ENCODE peak calls at places on chromosomes 1 and 21, in ten cellular contexts. I, A, P, M, V, H, Z, G, J and T are unnamed samples. For H3K4me1, the result is how much of the 10 kb centered on the place peaks cover.

GRCh38 chr1:87028576-87028975 is 114.1 kb downstream of the HS2ST1 start:
- DNase-seq in Z (no peak), I (peak), G (no peak), A (no peak), M (no peak), H (no peak), J (no peak), V (no peak), P (no peak), T (no peak)

GRCh38 chr1:50268049-50268448 is 155.2 kb downstream of the DMRTA2 start:
- DNase-seq in P (no peak), Z (peak), G (no peak), I (no peak), H (no peak), A (no peak), J (no peak), V (peak), M (peak), T (no peak)

GRCh38 chr21:38984568-38984967 is 178.8 kb downstream of the ETS2 start:
- DNase-seq in H (no peak), J (no peak), G (no peak), Z (no peak), I (no peak), A (no peak), P (no peak), V (no peak), M (no peak), T (no peak)

GRCh38 chr1:180912211-180912800 is 391 bp upstream of the KIAA1614 start:
- DNase-seq in A (peak), H (no peak), I (no peak), P (peak), V (no peak), Z (no peak), J (no peak), M (peak), G (no peak), T (peak)

GRCh38 chr1:244330318-244330625 is 121.4 kb downstream of the ADSS2 start:
- DNase-seq in V (no peak), G (no peak), Z (no peak), H (no peak), M (no peak), P (no peak), I (no peak), J (no peak), A (no peak), T (no peak)

GRCh38 chr1:18484726-18485125 is 4.0 kb downstream of the KLHDC7A start:
- DNase-seq in G (no peak), I (no peak), Z (no peak), P (no peak), A (no peak), J (no peak), H (no peak), M (no peak), V (no peak), T (no peak)

GRCh38 chr1:234544094-234544579 is 65.2 kb upstream of the TARBP1 start:
- DNase-seq in H (peak), A (peak), J (peak), I (peak), G (peak), Z (peak), V (peak), M (peak), P (no peak), T (peak)

GRCh38 chr1:26067432-26067911 is at the start of gene TRIM63:
- DNase-seq in Z (no peak), H (no peak), G (no peak), I (no peak), P (no peak), M (no peak), A (no peak), V (no peak), J (peak), T (peak)

GRCh38 chr1:32758795-32759430 is 56.3 kb upstream of the SYNC start:
- DNase-seq in A (no peak), G (no peak), I (no peak), V (no peak), H (no peak), Z (no peak), P (no peak), J (no peak), M (peak), T (no peak)

GRCh38 chr1:150596976-150597375 is 17.6 kb upstream of the MCL1 start:
- DNase-seq in M (no peak), Z (no peak), G (no peak), J (no peak), V (no peak), P (no peak), H (no peak), I (no peak), A (no peak), T (no peak)

GRCh38 chr1:150596095-150596892 is 16.9 kb upstream of the MCL1 start:
- DNase-seq in A (no peak), G (no peak), H (no peak), V (peak), J (no peak), Z (peak), P (peak), I (no peak), M (no peak), T (peak)

GRCh38 chr1:150604226-150604588 is 24.8 kb upstream of the MCL1 start:
- DNase-seq in M (no peak), A (no peak), V (no peak), P (no peak), G (no peak), H (no peak), Z (no peak), I (no peak), J (no peak), T (no peak)

GRCh38 chr1:150606743-150607142 is 22.7 kb downstream of the ENSA start:
- DNase-seq in G (no peak), M (no peak), I (no peak), Z (no peak), P (no peak), A (no peak), J (no peak), H (no peak), V (no peak), T (no peak)

GRCh38 chr1:150601540-150601939 is 22.1 kb upstream of the MCL1 start:
- DNase-seq in J (no peak), A (no peak), P (no peak), H (no peak), I (no peak), M (no peak), Z (no peak), G (no peak), V (no peak), T (no peak)
- H3K4me1 ChIP-seq in J (under half), A (under half), P (under half), H (under half), I (under half), M (under half), Z (under half), G (under half), V (under half), T (under half)

GRCh38 chr1:115057661-115058249 is 28.1 kb downstream of the TSHB start:
- DNase-seq in I (no peak), A (no peak), H (no peak), Z (peak), J (no peak), G (no peak), V (no peak), M (peak), P (no peak), T (no peak)

GRCh38 chr1:115060501-115060900 is 28.8 kb downstream of the TSPAN2 start:
- DNase-seq in M (no peak), G (no peak), H (no peak), I (no peak), Z (peak), J (no peak), V (no peak), A (no peak), P (no peak), T (no peak)

GRCh38 chr1:115052454-115053083 is 22.9 kb downstream of the TSHB start:
- DNase-seq in P (no peak), J (peak), I (peak), G (peak), A (peak), H (peak), Z (peak), M (peak), V (peak), T (peak)

GRCh38 chr1:115051850-115052249 is 22.2 kb downstream of the TSHB start:
- DNase-seq in V (peak), P (no peak), J (no peak), G (no peak), Z (no peak), H (no peak), I (no peak), M (no peak), A (no peak), T (no peak)

DNA sequence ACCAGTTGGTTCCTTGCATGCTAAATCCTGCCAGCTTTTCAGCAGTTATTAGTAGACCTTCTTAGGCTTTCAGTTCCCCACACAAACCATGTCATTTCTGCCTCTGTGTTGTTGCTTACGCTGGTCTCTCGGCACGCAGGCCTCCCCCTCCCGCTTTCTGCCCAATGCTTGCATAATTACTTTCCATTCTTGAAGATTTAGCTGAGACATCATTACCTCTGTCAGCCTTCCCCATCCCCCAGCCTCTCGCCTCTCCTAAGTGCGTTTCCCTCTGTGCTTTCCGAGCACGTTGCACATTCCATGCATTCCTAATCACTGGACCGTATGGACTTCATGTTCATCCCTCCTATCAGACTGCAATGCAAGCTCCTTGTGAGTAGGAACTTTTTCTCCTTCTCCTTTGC is 26.8 kb downstream of the TSHB start:
- DNase-seq in G (no peak), J (no peak), H (no peak), V (no peak), P (no peak), I (no peak), A (peak), Z (no peak), M (peak), T (peak)
- H3K27ac ChIP-seq in G (no peak), J (no peak), H (no peak), V (no peak), P (no peak), I (no peak), A (no peak), Z (no peak), M (peak), T (peak)

GRCh38 chr1:192732787-192733186 is 76.1 kb upstream of the RGS2 start:
- DNase-seq in A (no peak), H (no peak), J (no peak), G (no peak), Z (peak), V (no peak), M (no peak), P (no peak), I (no peak), T (no peak)
- TF ChIP-seq CTCF in A (no peak), H (no peak), J (peak), G (no peak), Z (peak), V (no peak), M (no peak), P (no peak), I (peak), T (no peak)

GRCh38 chr1:107851418-107851817 is 113.6 kb downstream of the VAV3 start:
- DNase-seq in Z (no peak), M (no peak), I (no peak), G (no peak), P (no peak), A (no peak), J (no peak), H (no peak), V (no peak), T (no peak)
- H3K4me1 ChIP-seq in Z (under half), M (under half), I (under half), G (under half), P (under half), A (under half), J (under half), H (under half), V (under half), T (under half)

DNA sequence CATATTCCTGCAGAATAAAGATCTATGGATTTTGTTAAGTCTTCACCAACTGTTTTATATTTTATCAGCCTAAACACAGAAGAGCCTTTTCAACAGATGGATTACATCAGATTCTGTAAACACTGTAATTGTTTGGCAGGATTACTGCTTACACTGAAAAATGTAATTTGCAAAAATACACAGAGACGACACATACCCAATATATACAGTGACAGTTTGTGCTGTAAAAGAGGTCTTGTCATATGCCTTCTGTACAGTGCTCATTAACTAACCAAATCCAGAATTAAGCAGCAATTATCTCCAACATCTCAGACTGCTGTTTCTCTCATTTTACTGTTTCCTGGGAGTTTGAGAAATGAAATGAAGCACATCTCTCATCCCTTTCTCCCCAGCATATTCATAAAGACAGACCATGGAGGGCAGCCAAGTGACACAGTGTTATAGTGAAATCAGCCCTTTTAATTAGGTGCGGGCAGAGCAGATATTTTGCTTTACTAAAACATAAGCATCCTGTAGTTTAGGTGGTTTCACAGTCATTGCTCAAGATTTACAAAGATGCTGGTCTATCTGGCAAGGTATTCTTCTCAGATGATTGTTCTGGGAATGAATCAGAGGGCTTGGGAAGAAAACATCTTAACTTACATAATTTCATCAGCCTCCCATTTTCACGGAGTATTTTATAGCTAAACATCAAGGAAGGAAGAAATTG is 618.4 kb upstream of the USP24 start:
- DNase-seq in J (no peak), V (peak), P (no peak), M (no peak), H (no peak), Z (no peak), I (no peak), A (peak), G (no peak), T (no peak)
- H3K27ac ChIP-seq in J (no peak), V (no peak), P (no peak), M (peak), H (no peak), Z (no peak), I (no peak), A (peak), G (no peak), T (no peak)

GRCh38 chr21:41169701-41170100 is 1.7 kb downstream of the BACE2 start:
- DNase-seq in V (peak), H (no peak), M (no peak), I (no peak), G (no peak), A (peak), J (no peak), Z (no peak), P (no peak), T (no peak)

GRCh38 chr21:41168391-41169257 is 664 bp downstream of the BACE2 start:
- DNase-seq in G (peak), H (peak), M (peak), J (peak), A (peak), P (no peak), V (peak), Z (peak), I (peak), T (peak)

GRCh38 chr21:41171210-41171609 is 3.2 kb downstream of the BACE2 start:
- DNase-seq in A (peak), G (peak), Z (peak), I (peak), P (no peak), V (peak), J (peak), H (peak), M (no peak), T (peak)

GRCh38 chr21:41169258-41169576 is 1.3 kb downstream of the BACE2 start:
- DNase-seq in J (no peak), H (no peak), G (no peak), I (no peak), P (no peak), Z (no peak), A (no peak), V (no peak), M (no peak), T (no peak)

GRCh38 chr21:41170442-41170841 is 2.5 kb downstream of the BACE2 start:
- DNase-seq in H (peak), V (peak), M (peak), I (peak), A (peak), P (no peak), J (peak), Z (peak), G (peak), T (peak)
- TF ChIP-seq CTCF in H (peak), V (peak), M (peak), I (peak), A (peak), P (peak), J (peak), Z (peak), G (peak), T (peak)

GRCh38 chr1:84259376-84259775 is 42.1 kb upstream of the SAMD13 start:
- DNase-seq in H (no peak), I (no peak), P (no peak), A (no peak), Z (no peak), J (no peak), V (no peak), G (no peak), M (no peak), T (no peak)

GRCh38 chr1:84255586-84255985 is 45.9 kb upstream of the SAMD13 start:
- DNase-seq in V (no peak), I (no peak), G (no peak), A (no peak), P (no peak), J (no peak), M (no peak), Z (no peak), H (no peak), T (no peak)

GRCh38 chr1:84257617-84258016 is 43.9 kb upstream of the SAMD13 start:
- DNase-seq in G (no peak), P (no peak), Z (no peak), A (no peak), I (no peak), J (no peak), H (no peak), V (no peak), M (no peak), T (no peak)

GRCh38 chr1:84260852-84261518 is 40.5 kb upstream of the SAMD13 start:
- DNase-seq in J (no peak), A (no peak), P (no peak), Z (peak), H (no peak), V (no peak), I (no peak), G (no peak), M (peak), T (no peak)

GRCh38 chr1:84259989-84260388 is 41.5 kb upstream of the SAMD13 start:
- DNase-seq in P (no peak), I (no peak), A (no peak), H (no peak), Z (no peak), G (no peak), M (no peak), V (no peak), J (no peak), T (no peak)
- H3K4me1 ChIP-seq in P (under half), I (under half), A (under half), H (under half), Z (under half), G (under half), M (under half), V (under half), J (under half), T (under half)

DNA sequence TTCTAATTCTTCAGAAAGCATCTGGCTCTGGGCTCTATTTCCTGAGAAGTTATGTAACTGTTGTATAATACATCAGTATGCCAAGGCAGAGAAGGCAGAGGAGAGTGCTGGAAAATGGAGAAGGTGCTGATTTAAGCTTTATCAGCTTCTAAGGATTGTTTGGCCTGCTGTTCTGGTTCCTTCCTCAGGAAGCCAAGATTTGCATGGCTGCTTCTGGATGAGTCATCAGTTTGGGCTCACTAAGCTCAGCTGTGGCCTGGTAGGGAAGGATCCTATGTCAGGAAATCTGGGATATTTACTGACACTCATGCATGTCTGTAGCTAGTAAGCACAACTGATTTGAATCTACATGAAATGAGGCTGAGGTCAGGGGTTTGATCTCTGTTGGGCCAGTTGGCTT is 73.2 kb upstream of the ADGRL4 start:
- DNase-seq in Z (peak), V (peak), J (no peak), P (no peak), G (no peak), I (peak), A (peak), H (peak), M (peak), T (peak)
- H3K27ac ChIP-seq in Z (peak), V (no peak), J (no peak), P (no peak), G (no peak), I (peak), A (no peak), H (no peak), M (no peak), T (no peak)